ENCODE peak calls at places on chromosomes 2 and 18, in four cellular contexts. R is GM12878, L is K562, Y is HepG2. S is an unnamed sample.

GRCh38 chr18:66419400-66419799 is 184.5 kb downstream of the CDH19 start:
- DNase-seq in R (no peak), L (no peak), Y (no peak), S (no peak)

GRCh38 chr2:202604699-202605098 is 30.1 kb upstream of the FAM117B start:
- DNase-seq in R (peak; percentile 27), L (no peak), Y (no peak), S (no peak)

GRCh38 chr2:128084757-128085156 is 6.2 kb upstream of the UGGT1 start:
- DNase-seq in R (no peak), L (no peak), Y (no peak), S (no peak)

GRCh38 chr2:152189622-152190495 is 14.3 kb upstream of the STAM2 start:
- DNase-seq in R (no peak), L (peak; percentile 59), Y (peak; percentile 71), S (peak; percentile 19)

GRCh38 chr2:120963997-120964396 is 228.3 kb downstream of the GLI2 start:
- DNase-seq in R (no peak), L (no peak), Y (no peak), S (no peak)

GRCh38 chr2:54610700-54611099 is 112.8 kb upstream of the EML6 start:
- DNase-seq in R (no peak), L (no peak), Y (no peak), S (no peak)

GRCh38 chr2:74081030-74081429 is 66.7 kb downstream of the BOLA3 start:
- DNase-seq in R (no peak), L (no peak), Y (no peak), S (no peak)

GRCh38 chr2:69750246-69750645 is 8.3 kb downstream of the ANXA4 start:
- DNase-seq in R (no peak), L (no peak), Y (no peak), S (no peak)

GRCh38 chr18:34354351-34354750 is 129.6 kb upstream of the NOL4 start:
- DNase-seq in R (no peak), L (no peak), Y (no peak), S (no peak)

GRCh38 chr2:129396980-129397599 is 582.4 kb upstream of the RAB6C start:
- DNase-seq in R (peak; percentile 21), L (peak; percentile 47), Y (peak; percentile 45), S (peak; percentile 52)

GRCh38 chr18:31203086-31203793 is 40.6 kb upstream of the DSC1 start:
- DNase-seq in R (no peak), L (peak; percentile 60), Y (peak; percentile 63), S (no peak)

GRCh38 chr2:45477546-45477945 is 133.5 kb downstream of the SRBD1 start:
- DNase-seq in R (no peak), L (no peak), Y (no peak), S (no peak)

GRCh38 chr2:15299904-15300528 is 261.1 kb downstream of the NBAS start:
- DNase-seq in R (no peak), L (no peak), Y (no peak), S (no peak)

GRCh38 chr2:178761759-178762371 is 45.4 kb downstream of the TTN start:
- DNase-seq in R (peak; percentile 12), L (peak; percentile 73), Y (peak; percentile 60), S (peak; percentile 22)

GRCh38 chr18:3995476-3996102 is 459.5 kb downstream of the DLGAP1 start:
- DNase-seq in R (peak; percentile 38), L (peak; percentile 84), Y (peak; percentile 56), S (peak; percentile 47)

GRCh38 chr2:120945832-120946231 is 210.2 kb downstream of the GLI2 start:
- DNase-seq in R (no peak), L (no peak), Y (no peak), S (no peak)

GRCh38 chr2:113240915-113241911 is 37.5 kb downstream of the PAX8 start:
- DNase-seq in R (no peak), L (peak; percentile 70), Y (peak; percentile 90), S (no peak)

GRCh38 chr2:23012499-23012898 is 372.5 kb upstream of the KLHL29 start:
- DNase-seq in R (no peak), L (no peak), Y (no peak), S (no peak)

GRCh38 chr18:40938615-40939014 is 1016.4 kb upstream of the PIK3C3 start:
- DNase-seq in R (no peak), L (no peak), Y (no peak), S (no peak)

GRCh38 chr18:40935423-40935822 is 1019.6 kb upstream of the PIK3C3 start:
- DNase-seq in R (peak; percentile 4), L (peak; percentile 28), Y (peak; percentile 35), S (no peak)

GRCh38 chr18:40937386-40937785 is 1017.6 kb upstream of the PIK3C3 start:
- DNase-seq in R (no peak), L (no peak), Y (no peak), S (no peak)

GRCh38 chr18:40939636-40940035 is 1015.4 kb upstream of the PIK3C3 start:
- DNase-seq in R (no peak), L (no peak), Y (no peak), S (no peak)
- TF ChIP-seq NR2C2 in R (no peak), L (no peak), Y (no peak), S (no peak)

DNA sequence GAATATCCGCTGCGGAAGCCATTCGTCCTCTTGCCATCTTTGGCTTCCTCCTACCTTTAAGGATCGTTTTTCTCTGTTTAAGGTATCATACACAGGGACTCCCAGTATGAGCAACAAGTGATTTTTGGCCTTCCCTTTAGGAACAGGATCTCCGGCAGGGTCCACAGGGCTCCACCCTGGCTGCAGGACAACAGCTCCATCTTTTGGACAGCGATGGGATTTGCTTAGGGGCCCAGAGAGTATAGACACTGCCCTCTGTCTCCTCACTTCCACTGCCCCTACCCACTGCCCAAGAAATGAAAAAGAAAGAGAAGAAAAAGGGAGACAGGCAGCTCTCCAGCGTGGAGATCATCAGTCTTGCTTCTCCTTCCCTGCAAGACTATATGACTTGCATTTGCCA is 224.5 kb downstream of the UXS1 start:
- DNase-seq in R (no peak), L (peak; percentile 21), Y (peak; percentile 14), S (peak; percentile 72)
- TF ChIP-seq NR2C2 in R (no peak), L (no peak), Y (no peak), S (no peak)

DNA sequence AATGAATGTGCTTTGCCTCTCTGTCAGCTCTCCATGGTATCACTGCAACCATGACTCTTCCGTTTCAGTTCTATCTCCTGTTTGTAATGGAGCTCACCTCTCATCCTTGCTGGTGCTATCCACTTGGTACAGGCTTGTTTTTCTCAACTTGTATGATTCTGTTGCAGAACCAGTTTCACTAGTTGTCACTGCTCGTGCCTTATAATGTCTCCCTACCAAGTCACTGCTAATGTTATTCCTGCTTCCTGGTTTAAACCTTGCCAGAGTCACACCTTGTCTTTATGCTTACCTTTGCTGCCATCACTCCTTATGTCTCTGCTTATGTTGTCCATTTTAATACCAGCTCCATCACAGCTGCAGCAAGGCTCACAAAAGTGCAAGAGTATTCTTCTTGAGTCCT is 1191.0 kb upstream of the LRRTM1 start:
- DNase-seq in R (no peak), L (no peak), Y (no peak), S (no peak)
- TF ChIP-seq NR2C2 in R (no peak), L (no peak), Y (no peak), S (no peak)

DNA sequence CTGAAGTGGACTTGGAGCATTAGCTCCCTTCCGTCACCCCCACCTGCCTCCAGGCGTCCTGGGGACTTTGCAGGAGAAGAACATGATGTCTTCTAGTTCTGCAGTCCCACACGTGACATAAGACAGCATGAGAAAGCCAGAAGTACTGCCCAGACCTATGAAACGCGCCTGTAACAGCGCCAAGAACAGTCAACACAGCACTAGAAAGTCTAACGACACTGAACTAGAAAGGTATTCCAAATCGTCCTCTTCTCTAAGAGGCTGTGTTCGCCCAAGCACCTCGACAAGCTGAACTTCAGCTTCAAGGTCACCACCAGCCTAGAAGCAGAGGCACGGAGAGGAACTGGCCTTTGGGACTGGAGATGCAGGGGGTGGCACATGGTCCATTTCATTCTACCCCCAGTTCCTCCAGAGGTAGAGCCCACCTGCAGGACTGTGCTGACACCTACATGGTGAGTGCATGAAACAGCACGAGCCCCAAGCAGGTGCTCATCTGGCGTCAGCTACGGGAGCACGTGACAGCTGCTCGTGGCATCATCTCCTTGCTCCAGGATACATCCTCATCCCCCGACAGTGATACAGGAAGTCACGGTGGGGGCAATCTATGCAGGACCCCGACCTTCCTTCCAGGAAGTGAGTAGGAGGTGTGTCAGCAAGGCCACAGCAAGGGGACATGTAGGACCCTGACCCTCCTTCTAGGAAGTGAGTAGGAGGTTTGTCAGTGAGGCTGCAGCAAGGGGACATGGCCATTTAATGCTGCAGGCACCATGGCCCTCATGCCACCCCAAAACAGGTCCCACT is 3.7 kb downstream of the HDAC4 start:
- DNase-seq in R (no peak), L (peak; percentile 19), Y (no peak), S (no peak)
- TF ChIP-seq NR2C2 in R (no peak), L (no peak), Y (no peak), S (no peak)

GRCh38 chr2:236582968-236583367 is 13.3 kb downstream of the ACKR3 start:
- DNase-seq in R (no peak), L (no peak), Y (no peak), S (no peak)

GRCh38 chr2:236581546-236581945 is 11.9 kb downstream of the ACKR3 start:
- DNase-seq in R (no peak), L (no peak), Y (no peak), S (no peak)

GRCh38 chr2:236583621-236584203 is 14.1 kb downstream of the ACKR3 start:
- DNase-seq in R (no peak), L (no peak), Y (no peak), S (no peak)

GRCh38 chr2:236585966-236586365 is 16.3 kb downstream of the ACKR3 start:
- DNase-seq in R (no peak), L (no peak), Y (no peak), S (no peak)

DNA sequence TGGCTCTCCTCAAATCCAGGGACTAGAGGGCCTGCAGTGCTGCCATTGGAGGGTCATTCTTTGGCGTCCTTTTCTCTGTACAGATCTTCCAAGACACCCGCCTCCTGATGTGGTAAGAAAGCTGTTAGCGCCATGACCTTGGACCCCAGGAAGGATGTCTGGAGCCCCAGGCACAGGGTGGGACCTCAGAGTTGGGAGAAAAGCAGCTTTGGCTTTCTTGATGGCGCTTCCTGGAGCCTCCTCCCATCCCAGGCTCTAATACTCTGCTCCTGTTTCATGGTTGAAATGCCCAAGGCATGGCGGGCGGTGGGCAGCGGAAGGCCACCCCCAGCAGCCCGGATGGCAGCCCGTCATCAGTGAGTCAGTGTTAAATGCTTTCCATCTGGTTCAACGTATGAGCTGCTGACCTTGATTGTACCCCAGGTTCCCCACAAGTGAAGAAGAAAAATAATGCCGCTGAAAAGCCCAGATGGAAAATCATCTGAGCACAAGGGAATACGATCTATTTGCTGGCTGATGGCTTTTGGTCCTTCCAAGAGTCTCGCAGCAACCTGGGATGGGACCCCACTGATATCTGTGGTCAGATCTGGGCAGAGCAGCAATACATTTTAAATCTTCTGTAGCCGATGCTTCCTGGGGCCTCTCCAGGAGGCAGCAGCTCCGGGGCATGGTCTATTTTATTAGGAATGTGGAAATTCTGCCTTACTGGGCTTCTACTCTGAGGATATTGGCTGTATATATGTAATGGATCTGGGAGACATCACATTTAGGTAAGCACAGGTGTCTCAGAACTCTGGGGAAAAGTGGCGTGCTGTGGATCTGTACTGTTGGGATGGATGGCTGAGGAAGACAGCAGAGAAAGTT is 15.1 kb downstream of the ACKR3 start:
- DNase-seq in R (no peak), L (no peak), Y (no peak), S (no peak)
- TF ChIP-seq NR2C2 in R (no peak), L (no peak), Y (no peak), S (no peak)